ENCODE peak calls at places on chromosomes 16 and 17, in four cellular contexts. O is pons, X is IMR-90, W is mucosa of gallbladder. Y is an unnamed sample.

GRCh38 chr16:47230296-47230695 is 86.6 kb upstream of the NETO2 start:
- DNase-seq in O (no peak), X (no peak), W (no peak), Y (no peak)

GRCh38 chr17:39615434-39615833 is 7.7 kb upstream of the NEUROD2 start:
- DNase-seq in O (no peak), X (no peak), W (no peak), Y (no peak)

GRCh38 chr16:70754874-70755600 is 45.9 kb downstream of the VAC14 start:
- DNase-seq in O (no peak), X (no peak), W (no peak), Y (no peak)

GRCh38 chr16:76035689-76036088 is 241.5 kb upstream of the CNTNAP4 start:
- DNase-seq in O (no peak), X (no peak), W (no peak), Y (no peak)

GRCh38 chr17:41917192-41917591 is 1.6 kb downstream of the ACLY start:
- DNase-seq in O (peak; percentile 28), X (peak; percentile 59), W (peak; percentile 19), Y (no peak)

GRCh38 chr17:57260325-57261083 is 4.2 kb downstream of the MSI2 start:
- DNase-seq in O (no peak), X (no peak), W (no peak), Y (no peak)

GRCh38 chr16:14193316-14193871 is 122.3 kb downstream of the MRTFB start:
- DNase-seq in O (no peak), X (no peak), W (no peak), Y (no peak)

GRCh38 chr16:71179569-71179968 is 51.0 kb downstream of the HYDIN start:
- DNase-seq in O (no peak), X (no peak), W (no peak), Y (no peak)

GRCh38 chr16:10992797-10993196 is 48.4 kb downstream of the CLEC16A start:
- DNase-seq in O (no peak), X (peak; percentile 93), W (no peak), Y (no peak)

GRCh38 chr16:73161977-73162376 is 114.0 kb upstream of the ZFHX3 start:
- DNase-seq in O (no peak), X (no peak), W (no peak), Y (no peak)

GRCh38 chr17:77371117-77371887 is 230.5 kb downstream of the SEC14L1 start:
- DNase-seq in O (no peak), X (peak; percentile 50), W (no peak), Y (no peak)

GRCh38 chr16:3787924-3788661 is 70.8 kb upstream of the TRAP1 start:
- DNase-seq in O (no peak), X (no peak), W (no peak), Y (no peak)

GRCh38 chr17:49910094-49910857 is 58.7 kb upstream of the DLX4 start:
- DNase-seq in O (no peak), X (no peak), W (no peak), Y (no peak)

GRCh38 chr16:86466695-86467406 is 43.5 kb upstream of the FOXF1 start:
- DNase-seq in O (no peak), X (peak; percentile 88), W (peak; percentile 37), Y (peak; percentile 56)

GRCh38 chr17:61383689-61384201 is 15.9 kb upstream of the TBX2 start:
- DNase-seq in O (no peak), X (no peak), W (no peak), Y (no peak)

GRCh38 chr17:77495575-77495974 is 354.8 kb downstream of the SEC14L1 start:
- DNase-seq in O (no peak), X (no peak), W (no peak), Y (no peak)

GRCh38 chr17:3870871-3871306 is 22.0 kb downstream of the CAMKK1 start:
- DNase-seq in O (no peak), X (no peak), W (peak; percentile 58), Y (no peak)

GRCh38 chr17:37743612-37743874 is 1.3 kb downstream of the HNF1B start:
- DNase-seq in O (no peak), X (no peak), W (no peak), Y (no peak)

GRCh38 chr16:57600048-57600835 is 28.2 kb upstream of the ADGRG1 start:
- DNase-seq in O (no peak), X (peak; percentile 32), W (peak; percentile 37), Y (no peak)

GRCh38 chr17:4947411-4948165 is 742 bp downstream of the PFN1 start:
- DNase-seq in O (no peak), X (peak; percentile 53), W (peak; percentile 36), Y (no peak)

GRCh38 chr17:29079887-29080286 is 36.9 kb downstream of the PIPOX start:
- DNase-seq in O (no peak), X (no peak), W (no peak), Y (no peak)

GRCh38 chr16:71628810-71629209 is 2.8 kb downstream of the MARVELD3 start:
- DNase-seq in O (no peak), X (no peak), W (peak; percentile 30), Y (no peak)

GRCh38 chr16:11100239-11100750 is 155.7 kb downstream of the SOCS1 start:
- DNase-seq in O (peak; percentile 50), X (peak; percentile 100), W (peak; percentile 41), Y (no peak)

GRCh38 chr17:75566456-75567233 is 21.0 kb upstream of the MYO15B start:
- DNase-seq in O (no peak), X (no peak), W (no peak), Y (no peak)

GRCh38 chr17:7579001-7579838 is at the start of gene CD68:
- DNase-seq in O (peak; percentile 73), X (peak; percentile 91), W (peak; percentile 73), Y (peak; percentile 78)

GRCh38 chr16:78705694-78706093 is 606.2 kb downstream of the WWOX start:
- DNase-seq in O (no peak), X (peak; percentile 2), W (no peak), Y (no peak)

GRCh38 chr17:42877037-42877436 is 23.6 kb upstream of the G6PC1 start:
- DNase-seq in O (no peak), X (no peak), W (no peak), Y (no peak)

GRCh38 chr16:48121276-48121675 is 34.5 kb downstream of the ABCC12 start:
- DNase-seq in O (peak; percentile 5), X (no peak), W (no peak), Y (no peak)

GRCh38 chr17:76022285-76022684 is 4.8 kb downstream of the EVPL start:
- DNase-seq in O (no peak), X (no peak), W (no peak), Y (no peak)